ENCODE peak calls at places on chromosomes 3 and 15, in ten cellular contexts. T is tibial nerve, Z is AG04450, W is cardiac fibroblast, C is AG09319, Y is ovary, Q is HCT116, S is HFF-Myc, F is MM.1S, B is transverse colon. O is an unnamed sample.

GRCh38 chr3:34842706-34843478 is 796.4 kb upstream of the ARPP21 start:
- DNase-seq in F (no peak), C (no peak), B (no peak), Q (no peak), W (no peak), S (no peak), Y (no peak), Z (no peak), T (no peak), O (no peak)

GRCh38 chr3:48596157-48596556 is 1.0 kb upstream of the COL7A1 start:
- DNase-seq in Q (no peak), Y (no peak), W (no peak), B (no peak), C (no peak), S (no peak), F (no peak), Z (no peak), T (no peak), O (no peak)

GRCh38 chr15:87207945-87208580 is 1048.5 kb downstream of the NTRK3 start:
- DNase-seq in S (peak), Q (no peak), T (no peak), C (no peak), B (no peak), Z (peak), Y (no peak), F (no peak), W (no peak), O (no peak)

GRCh38 chr3:194272861-194273266 is 78.3 kb downstream of the CPN2 start:
- DNase-seq in W (peak), Z (no peak), S (peak), Y (peak), F (no peak), C (peak), B (peak), Q (no peak), T (no peak), O (no peak)

GRCh38 chr15:85854345-85855097 is 59.8 kb upstream of the KLHL25 start:
- DNase-seq in T (no peak), Y (peak), Z (no peak), C (no peak), F (peak), W (peak), B (peak), S (peak), Q (peak), O (peak)

GRCh38 chr15:49721091-49721490 is 100.2 kb downstream of the DTWD1 start:
- DNase-seq in T (no peak), S (no peak), F (no peak), Q (no peak), B (no peak), Y (no peak), C (no peak), Z (no peak), W (no peak), O (no peak)

GRCh38 chr3:181711325-181712135 is at the start of gene SOX2:
- DNase-seq in Y (peak), W (peak), Z (no peak), Q (peak), S (no peak), C (no peak), F (peak), B (peak), T (peak), O (peak)

GRCh38 chr15:83046558-83047127 is 20.4 kb downstream of the BTBD1 start:
- DNase-seq in Z (no peak), W (peak), Q (no peak), B (no peak), T (no peak), C (peak), S (no peak), Y (no peak), F (no peak), O (no peak)

GRCh38 chr3:189995129-189995528 is 125.6 kb downstream of the P3H2 start:
- DNase-seq in Z (no peak), F (no peak), Y (no peak), T (no peak), B (no peak), C (no peak), S (no peak), Q (no peak), W (no peak), O (no peak)

GRCh38 chr3:156161172-156161571 is 40.8 kb downstream of the KCNAB1 start:
- DNase-seq in T (no peak), Q (no peak), Y (no peak), B (no peak), Z (no peak), W (no peak), C (no peak), F (no peak), S (no peak), O (no peak)

GRCh38 chr3:59609967-59610366 is 560.1 kb upstream of the CFAP20DC start:
- DNase-seq in Q (no peak), B (no peak), F (no peak), Z (no peak), C (no peak), W (peak), Y (no peak), S (no peak), T (no peak), O (no peak)

GRCh38 chr3:16059700-16060357 is 114.7 kb upstream of the GALNT15 start:
- DNase-seq in Z (no peak), T (no peak), B (no peak), F (no peak), Q (peak), S (no peak), W (no peak), Y (no peak), C (no peak), O (no peak)

GRCh38 chr3:104939196-104939595 is 427.5 kb upstream of the ALCAM start:
- DNase-seq in Z (no peak), C (no peak), B (no peak), F (no peak), W (peak), T (no peak), S (no peak), Q (no peak), Y (no peak), O (no peak)

GRCh38 chr3:123021986-123022510 is 5.5 kb downstream of the SEMA5B start:
- DNase-seq in W (no peak), Q (no peak), F (no peak), Z (no peak), B (no peak), Y (no peak), T (no peak), S (no peak), C (no peak), O (no peak)

GRCh38 chr3:124409650-124410275 is 320.5 kb upstream of the UMPS start:
- DNase-seq in Z (peak), T (no peak), C (no peak), Y (no peak), F (no peak), S (peak), B (no peak), Q (no peak), W (no peak), O (peak)

GRCh38 chr15:34754674-34755418 is at the start of gene GJD2:
- DNase-seq in T (no peak), F (no peak), Y (no peak), C (no peak), Z (no peak), B (no peak), W (no peak), S (no peak), Q (no peak), O (no peak)

GRCh38 chr3:54196330-54196975 is 74.1 kb downstream of the CACNA2D3 start:
- DNase-seq in T (no peak), Q (no peak), F (no peak), B (no peak), Y (no peak), W (no peak), C (no peak), Z (no peak), S (no peak), O (no peak)

GRCh38 chr3:184332370-184333090 is 4.9 kb upstream of the FAM131A start:
- DNase-seq in T (no peak), C (no peak), F (no peak), Q (no peak), S (no peak), W (peak), B (no peak), Y (no peak), Z (peak), O (peak)

GRCh38 chr3:13177236-13177635 is 104.0 kb upstream of the IQSEC1 start:
- DNase-seq in F (no peak), Q (no peak), B (no peak), Z (no peak), S (no peak), T (no peak), W (no peak), Y (no peak), C (no peak), O (no peak)

GRCh38 chr3:188196232-188196990 is 42.5 kb downstream of the LPP start:
- DNase-seq in S (no peak), W (no peak), F (no peak), Z (no peak), Q (no peak), T (no peak), B (no peak), C (no peak), Y (no peak), O (no peak)

GRCh38 chr3:128270559-128271492 is 117.5 kb downstream of the EEFSEC start:
- DNase-seq in F (no peak), Z (no peak), T (no peak), Y (no peak), C (no peak), W (no peak), S (no peak), B (no peak), Q (no peak), O (no peak)

GRCh38 chr15:72970965-72971746 is 81.1 kb upstream of the NEO1 start:
- DNase-seq in Q (no peak), F (no peak), C (no peak), W (peak), T (no peak), B (no peak), S (no peak), Z (no peak), Y (no peak), O (no peak)

GRCh38 chr3:143084856-143085731 is 34.5 kb upstream of the CHST2 start:
- DNase-seq in Y (no peak), F (no peak), C (no peak), B (no peak), W (peak), T (no peak), Q (no peak), Z (no peak), S (peak), O (no peak)

GRCh38 chr3:184234224-184234623 is 4.8 kb downstream of the VWA5B2 start:
- DNase-seq in T (no peak), Y (no peak), W (peak), S (no peak), Q (peak), Z (peak), C (peak), F (no peak), B (no peak), O (peak)

GRCh38 chr3:151008699-151009098 is 36.2 kb upstream of the CLRN1 start:
- DNase-seq in W (peak), S (peak), F (no peak), Z (peak), T (no peak), C (no peak), Y (no peak), Q (peak), B (no peak), O (no peak)

GRCh38 chr3:484302-484701 is 287.7 kb downstream of the CHL1 start:
- DNase-seq in C (no peak), Z (no peak), T (no peak), Y (no peak), B (no peak), S (no peak), W (peak), Q (no peak), F (no peak), O (no peak)

GRCh38 chr3:13352621-13353131 is 67.4 kb downstream of the NUP210 start:
- DNase-seq in F (no peak), W (no peak), Z (no peak), T (no peak), B (no peak), Q (no peak), S (no peak), Y (no peak), C (no peak), O (no peak)

GRCh38 chr15:98873441-98874218 is 134.0 kb downstream of the PGPEP1L start:
- DNase-seq in Z (no peak), B (no peak), F (peak), T (no peak), Q (peak), C (no peak), S (no peak), W (peak), Y (no peak), O (no peak)

GRCh38 chr15:80093854-80094418 is 34.5 kb downstream of the ZFAND6 start:
- DNase-seq in Q (no peak), W (peak), Y (peak), T (no peak), C (no peak), B (peak), F (no peak), S (no peak), Z (no peak), O (peak)

GRCh38 chr3:173275740-173276139 is 121.8 kb upstream of the NLGN1 start:
- DNase-seq in C (no peak), B (no peak), Q (peak), S (no peak), T (no peak), W (no peak), Y (no peak), F (no peak), Z (no peak), O (no peak)
- TF ChIP-seq CTCF in C (no peak), B (no peak), Q (peak), S (no peak), T (no peak), W (no peak), Y (no peak), F (peak), Z (no peak), O (no peak)

GRCh38 chr3:11719406-11720219 is 75.9 kb upstream of the VGLL4 start:
- DNase-seq in Z (no peak), W (peak), S (no peak), Y (peak), F (peak), T (peak), Q (peak), C (no peak), B (peak), O (peak)

GRCh38 chr3:11721114-11721440 is 77.4 kb upstream of the VGLL4 start:
- DNase-seq in T (no peak), F (no peak), W (no peak), Q (no peak), C (no peak), S (no peak), B (no peak), Y (no peak), Z (no peak), O (no peak)

GRCh38 chr3:11717768-11718581 is 74.3 kb upstream of the VGLL4 start:
- DNase-seq in C (no peak), Q (no peak), W (peak), Z (no peak), S (no peak), B (no peak), T (no peak), F (no peak), Y (peak), O (no peak)

GRCh38 chr3:11718582-11719405 is 75.1 kb upstream of the VGLL4 start:
- DNase-seq in S (no peak), Q (peak), Z (no peak), W (peak), F (peak), C (no peak), Y (peak), T (peak), B (peak), O (peak)

GRCh38 chr3:11720220-11721113 is 76.8 kb upstream of the VGLL4 start:
- DNase-seq in C (peak), B (peak), Q (peak), F (peak), Y (peak), W (peak), S (peak), Z (no peak), T (peak), O (peak)
- TF ChIP-seq CTCF in C (no peak), B (peak), Q (no peak), F (no peak), Y (no peak), W (no peak), S (no peak), Z (no peak), T (peak), O (no peak)

GRCh38 chr3:11536936-11537612 is 106.6 kb downstream of the VGLL4 start:
- DNase-seq in B (no peak), Q (no peak), F (no peak), S (no peak), T (no peak), Y (no peak), Z (no peak), W (no peak), C (no peak), O (no peak)
- TF ChIP-seq CTCF in B (no peak), Q (no peak), F (no peak), S (no peak), T (no peak), Y (no peak), Z (no peak), W (no peak), C (no peak), O (no peak)

DNA sequence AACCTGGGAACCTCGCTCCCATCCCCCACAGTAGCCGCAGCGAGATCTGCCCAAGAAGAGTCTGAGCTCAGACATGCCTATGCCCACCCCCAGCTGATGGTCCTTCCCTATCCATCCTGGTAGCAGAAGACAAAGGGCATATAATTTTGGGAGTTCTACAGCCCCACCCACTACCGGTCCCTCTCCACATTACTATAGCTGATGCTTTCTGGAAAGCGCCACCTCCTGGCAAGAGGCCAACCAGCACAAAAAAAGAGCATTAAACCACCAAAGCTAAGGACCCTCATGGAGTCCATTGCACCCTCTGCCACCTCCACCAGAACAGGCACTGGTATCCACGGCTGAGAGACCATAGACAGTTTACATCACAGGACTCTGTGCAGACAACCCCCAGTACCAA is 168.4 kb downstream of the MEGF11 start:
- DNase-seq in B (no peak), W (no peak), Y (no peak), T (no peak), C (no peak), F (peak), Q (no peak), Z (no peak), S (no peak), O (peak)
- TF ChIP-seq CTCF in B (no peak), W (no peak), Y (no peak), T (no peak), C (no peak), F (peak), Q (peak), Z (no peak), S (no peak), O (no peak)

GRCh38 chr3:28268989-28269388 is 27.6 kb downstream of the CMC1 start:
- DNase-seq in C (no peak), W (no peak), Q (no peak), Z (no peak), S (no peak), B (no peak), Y (no peak), F (no peak), T (no peak), O (no peak)
- TF ChIP-seq CTCF in C (peak), W (peak), Q (no peak), Z (peak), S (peak), B (no peak), Y (no peak), F (peak), T (no peak), O (no peak)

GRCh38 chr3:43765417-43766030 is 74.8 kb downstream of the ABHD5 start:
- DNase-seq in W (peak), C (no peak), F (no peak), S (no peak), T (no peak), B (no peak), Q (no peak), Z (no peak), Y (no peak), O (no peak)

GRCh38 chr3:43768594-43768993 is 77.9 kb downstream of the ABHD5 start:
- DNase-seq in Y (no peak), F (no peak), S (no peak), Z (no peak), W (peak), C (peak), Q (no peak), T (peak), B (peak), O (no peak)

GRCh38 chr3:43764471-43764870 is 73.7 kb downstream of the ABHD5 start:
- DNase-seq in Q (no peak), Y (no peak), B (no peak), W (no peak), Z (no peak), S (no peak), C (no peak), T (no peak), F (no peak), O (no peak)

GRCh38 chr3:43769097-43769470 is 78.3 kb downstream of the ABHD5 start:
- DNase-seq in B (no peak), Q (no peak), Z (no peak), Y (no peak), W (no peak), F (no peak), T (no peak), C (no peak), S (no peak), O (no peak)

DNA sequence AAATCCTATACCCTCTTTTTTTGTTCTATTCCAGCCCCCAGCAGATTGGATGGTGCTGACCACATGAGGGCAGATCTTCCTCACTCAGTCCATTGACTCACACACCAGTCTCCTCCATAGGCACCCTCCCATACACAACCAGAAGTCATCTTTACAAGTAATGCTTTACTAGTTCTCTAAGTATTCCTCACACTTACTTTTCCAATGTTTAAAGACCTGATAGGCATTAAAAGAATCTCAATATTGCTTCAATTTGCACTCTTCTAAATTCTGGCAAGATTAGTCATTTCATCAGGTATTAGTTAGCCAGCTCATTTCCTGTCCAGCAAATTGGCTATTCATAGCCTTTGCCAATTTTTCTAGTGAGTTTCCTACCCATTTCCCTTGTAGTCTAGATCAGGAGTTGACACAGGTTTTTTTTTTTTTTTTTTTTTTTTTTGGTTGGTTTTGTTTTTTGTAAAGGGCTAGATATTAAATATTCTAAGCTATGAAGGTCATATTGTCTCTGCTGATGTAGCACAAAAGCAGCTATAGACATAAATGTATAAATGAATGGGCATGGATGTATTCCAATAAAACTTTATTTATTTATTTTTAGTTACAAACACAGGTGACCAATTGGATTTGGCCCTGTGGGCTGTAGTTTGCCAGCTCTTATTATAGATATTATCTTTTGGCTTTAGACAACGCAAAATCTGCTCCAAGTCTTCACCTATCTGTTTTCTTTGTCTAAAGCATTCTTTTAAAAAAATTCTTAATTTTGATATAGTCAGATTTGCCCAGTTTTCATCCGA is 76.1 kb downstream of the ABHD5 start:
- DNase-seq in W (peak), C (no peak), T (no peak), Q (no peak), B (no peak), F (no peak), Y (no peak), Z (no peak), S (no peak), O (no peak)
- TF ChIP-seq CTCF in W (peak), C (peak), T (no peak), Q (peak), B (no peak), F (no peak), Y (no peak), Z (peak), S (peak), O (no peak)

DNA sequence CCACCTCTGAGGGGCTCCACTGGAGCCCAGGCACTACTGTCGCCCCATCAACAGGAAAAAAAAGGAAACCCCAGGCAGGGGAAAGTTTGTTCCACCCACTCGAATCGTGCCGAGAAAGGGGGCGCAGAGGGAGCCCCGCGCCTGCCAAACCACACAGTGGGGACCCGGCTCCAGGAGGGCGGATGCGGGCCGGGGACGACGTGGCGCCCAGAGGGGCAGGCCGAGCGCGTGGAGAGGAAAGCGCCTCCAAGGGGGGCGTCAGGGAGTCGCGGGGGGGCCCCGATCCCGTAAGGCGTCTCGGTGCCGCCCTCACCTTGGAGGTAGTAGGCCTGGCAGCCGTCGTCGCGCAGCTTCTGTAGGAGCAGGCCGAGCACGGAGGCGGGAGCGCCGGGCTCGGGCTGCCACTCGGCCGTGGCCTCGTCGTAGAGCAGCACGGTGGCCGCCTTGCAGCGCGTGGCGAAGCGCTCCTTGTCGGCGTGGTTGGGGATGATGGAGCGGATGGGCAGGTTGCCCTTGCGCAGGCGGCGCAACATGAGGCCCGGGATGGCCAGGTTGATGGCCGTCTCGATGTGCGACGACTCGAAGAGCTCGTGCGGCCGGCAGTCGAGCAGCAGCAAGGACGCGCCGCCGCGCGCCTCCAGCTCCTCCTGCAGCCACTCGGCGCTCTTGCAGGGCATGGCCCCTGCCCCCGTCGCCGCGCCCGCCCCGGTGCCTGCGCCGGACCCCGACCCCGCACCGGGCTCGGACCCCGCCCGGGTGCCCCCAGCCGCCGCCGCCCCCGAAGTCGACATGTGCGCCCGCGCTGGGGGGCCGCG is 627 bp downstream of the DUSP7 start:
- DNase-seq in Y (peak), W (peak), S (no peak), Q (no peak), B (peak), T (no peak), C (no peak), F (peak), Z (no peak), O (peak)
- TF ChIP-seq CTCF in Y (no peak), W (no peak), S (no peak), Q (no peak), B (no peak), T (peak), C (peak), F (no peak), Z (peak), O (no peak)